ENCODE peak calls at places on chromosomes 7 and 10, in six cellular contexts. One of them, this sample, is unnamed.

GRCh38 chr7:50477640-50478039 is 27.5 kb upstream of the FIGNL1 start:
- DNase-seq in HepG2: peak; percentile 51
- DNase-seq in H1: no peak
- DNase-seq in GM12891: no peak
- DNase-seq in GM12878: no peak
- DNase-seq in K562: no peak
- DNase-seq in this sample: no peak

GRCh38 chr7:116173051-116174028 is 37.0 kb upstream of the TES start:
- DNase-seq in GM12891: no peak
- DNase-seq in H1: no peak
- DNase-seq in HepG2: peak; percentile 77
- DNase-seq in K562: peak; percentile 39
- DNase-seq in GM12878: no peak
- DNase-seq in this sample: no peak

GRCh38 chr7:73739387-73739767 is 775 bp upstream of the ABHD11 start:
- DNase-seq in GM12891: no peak
- DNase-seq in GM12878: no peak
- DNase-seq in K562: no peak
- DNase-seq in H1: no peak
- DNase-seq in HepG2: no peak
- DNase-seq in this sample: no peak

GRCh38 chr7:27212587-27213149 is 12.8 kb upstream of the HOXA13 start:
- DNase-seq in GM12891: no peak
- DNase-seq in GM12878: no peak
- DNase-seq in HepG2: no peak
- DNase-seq in H1: no peak
- DNase-seq in K562: no peak
- DNase-seq in this sample: no peak

GRCh38 chr7:18345641-18346234 is 149.8 kb upstream of the HDAC9 start:
- DNase-seq in GM12878: no peak
- DNase-seq in HepG2: peak; percentile 35
- DNase-seq in GM12891: no peak
- DNase-seq in K562: peak; percentile 19
- DNase-seq in H1: no peak
- DNase-seq in this sample: no peak

GRCh38 chr10:21273400-21273968 is 252.0 kb downstream of the SKIDA1 start:
- DNase-seq in K562: peak; percentile 20
- DNase-seq in GM12891: no peak
- DNase-seq in HepG2: no peak
- DNase-seq in GM12878: no peak
- DNase-seq in H1: no peak
- DNase-seq in this sample: no peak

GRCh38 chr7:5678295-5679046 is 103.0 kb downstream of the RNF216 start:
- DNase-seq in K562: no peak
- DNase-seq in HepG2: no peak
- DNase-seq in GM12878: no peak
- DNase-seq in H1: no peak
- DNase-seq in GM12891: no peak
- DNase-seq in this sample: no peak

GRCh38 chr7:47401571-47402570 is 180.0 kb downstream of the TNS3 start:
- DNase-seq in K562: no peak
- DNase-seq in H1: no peak
- DNase-seq in HepG2: no peak
- DNase-seq in GM12878: no peak
- DNase-seq in GM12891: no peak
- DNase-seq in this sample: no peak

GRCh38 chr10:33612551-33612950 is 278.1 kb upstream of the NRP1 start:
- DNase-seq in H1: no peak
- DNase-seq in GM12878: no peak
- DNase-seq in K562: no peak
- DNase-seq in HepG2: no peak
- DNase-seq in GM12891: no peak
- DNase-seq in this sample: no peak

GRCh38 chr7:875051-875450 is 1.3 kb upstream of the GET4 start:
- DNase-seq in HepG2: no peak
- DNase-seq in GM12891: no peak
- DNase-seq in K562: no peak
- DNase-seq in GM12878: no peak
- DNase-seq in H1: no peak
- DNase-seq in this sample: no peak

GRCh38 chr10:60883187-60883586 is 60.8 kb downstream of the RHOBTB1 start:
- DNase-seq in H1: no peak
- DNase-seq in K562: peak; percentile 41
- DNase-seq in GM12891: peak; percentile 3
- DNase-seq in HepG2: peak; percentile 43
- DNase-seq in GM12878: no peak
- DNase-seq in this sample: no peak

GRCh38 chr7:24445041-24445440 is 128.2 kb upstream of the PALS2 start:
- DNase-seq in HepG2: no peak
- DNase-seq in GM12878: no peak
- DNase-seq in GM12891: no peak
- DNase-seq in K562: no peak
- DNase-seq in H1: no peak
- DNase-seq in this sample: no peak

GRCh38 chr10:101829561-101830315 is 11.5 kb upstream of the OGA start:
- DNase-seq in GM12891: peak; percentile 92
- DNase-seq in GM12878: no peak
- DNase-seq in H1: no peak
- DNase-seq in K562: peak; percentile 87
- DNase-seq in HepG2: no peak
- DNase-seq in this sample: peak; percentile 96

GRCh38 chr7:30430300-30430699 is 48.3 kb downstream of the NOD1 start:
- DNase-seq in HepG2: no peak
- DNase-seq in H1: no peak
- DNase-seq in GM12891: no peak
- DNase-seq in K562: no peak
- DNase-seq in GM12878: no peak
- DNase-seq in this sample: no peak

GRCh38 chr10:13848530-13849425 is 262.0 kb downstream of the PRPF18 start:
- DNase-seq in K562: no peak
- DNase-seq in H1: no peak
- DNase-seq in HepG2: no peak
- DNase-seq in GM12891: no peak
- DNase-seq in GM12878: no peak
- DNase-seq in this sample: no peak

GRCh38 chr7:74365320-74366022 is 76.3 kb downstream of the CLIP2 start:
- DNase-seq in K562: peak; percentile 100
- DNase-seq in GM12891: no peak
- DNase-seq in GM12878: no peak
- DNase-seq in H1: no peak
- DNase-seq in HepG2: peak; percentile 90
- DNase-seq in this sample: no peak

DNA sequence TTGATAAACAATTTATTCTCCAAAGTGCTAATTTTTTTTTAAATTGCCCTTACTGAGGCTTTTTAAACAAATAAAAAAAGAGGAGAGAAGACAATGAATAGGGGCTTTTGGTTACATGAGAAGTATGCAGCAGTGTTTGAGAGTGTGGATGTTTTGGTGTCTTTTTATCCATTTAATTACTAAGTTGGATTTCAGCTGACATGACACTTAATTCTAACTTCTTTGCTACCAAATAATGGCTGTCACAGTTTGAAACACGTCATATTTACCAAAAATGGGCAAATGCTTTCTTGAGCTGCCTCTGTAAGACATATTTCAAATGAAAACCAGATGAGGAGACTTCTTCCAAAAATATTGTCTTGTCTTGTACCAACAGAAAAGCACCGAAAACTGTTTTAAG is 4.0 kb downstream of the ABCB4 start:
- DNase-seq in GM12878: no peak
- DNase-seq in K562: no peak
- DNase-seq in H1: no peak
- DNase-seq in HepG2: no peak
- DNase-seq in GM12891: no peak
- DNase-seq in this sample: no peak
- TF ChIP-seq POLR2A in GM12878: no peak
- TF ChIP-seq POLR2A in K562: no peak
- TF ChIP-seq POLR2A in H1: no peak
- TF ChIP-seq POLR2A in HepG2: no peak
- TF ChIP-seq POLR2A in GM12891: no peak
- TF ChIP-seq POLR2A in this sample: no peak

GRCh38 chr7:137952406-137952805 is 49.5 kb downstream of the CREB3L2 start:
- DNase-seq in HepG2: no peak
- DNase-seq in H1: no peak
- DNase-seq in GM12878: no peak
- DNase-seq in GM12891: no peak
- DNase-seq in K562: no peak
- DNase-seq in this sample: no peak

GRCh38 chr7:137954614-137955013 is 47.3 kb downstream of the CREB3L2 start:
- DNase-seq in GM12891: no peak
- DNase-seq in K562: no peak
- DNase-seq in HepG2: no peak
- DNase-seq in GM12878: no peak
- DNase-seq in H1: no peak
- DNase-seq in this sample: no peak

GRCh38 chr7:137953692-137954470 is 48.0 kb downstream of the CREB3L2 start:
- DNase-seq in GM12891: no peak
- DNase-seq in GM12878: no peak
- DNase-seq in K562: peak; percentile 53
- DNase-seq in H1: no peak
- DNase-seq in HepG2: no peak
- DNase-seq in this sample: no peak

GRCh38 chr7:137951700-137952099 is 50.2 kb downstream of the CREB3L2 start:
- DNase-seq in HepG2: no peak
- DNase-seq in GM12878: no peak
- DNase-seq in H1: no peak
- DNase-seq in GM12891: no peak
- DNase-seq in K562: no peak
- DNase-seq in this sample: no peak

GRCh38 chr7:137953043-137953691 is 48.7 kb downstream of the CREB3L2 start:
- DNase-seq in H1: no peak
- DNase-seq in HepG2: no peak
- DNase-seq in GM12878: no peak
- DNase-seq in GM12891: no peak
- DNase-seq in K562: no peak
- DNase-seq in this sample: no peak
- TF ChIP-seq TAF1 in H1: no peak
- TF ChIP-seq TAF1 in HepG2: no peak
- TF ChIP-seq TAF1 in GM12878: no peak
- TF ChIP-seq TAF1 in GM12891: no peak
- TF ChIP-seq TAF1 in K562: no peak
- TF ChIP-seq TAF1 in this sample: no peak

GRCh38 chr10:112914288-112914952 is 35.6 kb upstream of the TCF7L2 start:
- DNase-seq in HepG2: no peak
- DNase-seq in H1: no peak
- DNase-seq in K562: no peak
- DNase-seq in GM12878: no peak
- DNase-seq in GM12891: no peak
- DNase-seq in this sample: no peak

GRCh38 chr10:112913661-112914287 is 36.3 kb upstream of the TCF7L2 start:
- DNase-seq in HepG2: no peak
- DNase-seq in H1: no peak
- DNase-seq in K562: no peak
- DNase-seq in GM12878: no peak
- DNase-seq in GM12891: no peak
- DNase-seq in this sample: no peak

GRCh38 chr10:112917676-112918075 is 32.4 kb upstream of the TCF7L2 start:
- DNase-seq in H1: no peak
- DNase-seq in K562: no peak
- DNase-seq in GM12878: no peak
- DNase-seq in GM12891: no peak
- DNase-seq in HepG2: no peak
- DNase-seq in this sample: no peak

GRCh38 chr10:112913255-112913654 is 36.8 kb upstream of the TCF7L2 start:
- DNase-seq in K562: no peak
- DNase-seq in H1: no peak
- DNase-seq in GM12878: no peak
- DNase-seq in GM12891: no peak
- DNase-seq in HepG2: no peak
- DNase-seq in this sample: no peak

DNA sequence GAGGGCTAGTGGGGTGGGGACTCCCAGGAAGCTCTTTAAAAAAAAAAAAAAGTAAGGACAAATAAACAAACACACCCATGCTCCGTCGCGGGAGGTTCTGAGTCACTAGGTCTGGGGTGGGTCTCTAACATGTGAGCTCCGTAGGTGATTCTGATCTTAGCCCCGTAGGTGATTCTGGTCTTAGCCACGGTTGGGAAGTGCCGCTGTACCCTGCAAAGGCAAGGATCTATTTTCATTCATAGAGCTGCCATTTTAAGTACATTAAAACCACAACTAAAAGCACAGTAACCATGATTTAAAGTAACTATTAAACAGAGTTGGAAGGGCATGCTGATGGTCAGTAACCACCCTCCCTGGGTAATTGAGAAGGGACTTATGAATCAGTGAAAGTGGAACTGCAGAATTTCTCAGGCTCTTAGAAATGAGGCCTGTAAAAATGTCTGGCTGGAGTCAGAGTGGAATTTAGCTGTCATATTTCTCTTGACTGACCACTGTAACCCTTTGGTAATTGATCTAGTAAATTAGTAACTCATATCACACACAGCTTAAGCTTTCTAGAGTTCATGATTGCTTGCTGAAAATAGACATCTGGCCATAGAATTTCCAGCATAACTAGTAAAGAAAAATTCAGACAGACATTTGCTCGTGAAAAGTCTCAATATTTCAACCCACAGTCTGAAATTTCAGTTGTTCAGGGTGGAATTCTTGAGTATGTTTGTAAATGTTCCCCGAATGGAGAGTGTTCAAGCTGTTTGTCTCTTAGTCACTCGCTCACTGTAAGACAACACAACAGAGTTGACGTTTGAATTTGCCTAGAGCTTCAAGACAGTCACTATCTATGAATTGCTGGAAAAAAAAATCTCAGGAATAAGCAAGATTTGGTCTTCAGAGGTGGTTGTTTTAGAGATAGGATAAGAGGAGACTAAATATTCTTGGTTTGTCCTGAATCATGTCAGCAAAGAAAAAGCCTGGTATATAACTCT is 34.2 kb upstream of the TCF7L2 start:
- DNase-seq in H1: peak; percentile 25
- DNase-seq in GM12878: peak; percentile 7
- DNase-seq in K562: peak; percentile 14
- DNase-seq in HepG2: peak; percentile 58
- DNase-seq in GM12891: no peak
- DNase-seq in this sample: no peak
- TF ChIP-seq POLR2A in H1: no peak
- TF ChIP-seq POLR2A in GM12878: no peak
- TF ChIP-seq POLR2A in K562: no peak
- TF ChIP-seq POLR2A in HepG2: no peak
- TF ChIP-seq POLR2A in GM12891: no peak
- TF ChIP-seq POLR2A in this sample: no peak

DNA sequence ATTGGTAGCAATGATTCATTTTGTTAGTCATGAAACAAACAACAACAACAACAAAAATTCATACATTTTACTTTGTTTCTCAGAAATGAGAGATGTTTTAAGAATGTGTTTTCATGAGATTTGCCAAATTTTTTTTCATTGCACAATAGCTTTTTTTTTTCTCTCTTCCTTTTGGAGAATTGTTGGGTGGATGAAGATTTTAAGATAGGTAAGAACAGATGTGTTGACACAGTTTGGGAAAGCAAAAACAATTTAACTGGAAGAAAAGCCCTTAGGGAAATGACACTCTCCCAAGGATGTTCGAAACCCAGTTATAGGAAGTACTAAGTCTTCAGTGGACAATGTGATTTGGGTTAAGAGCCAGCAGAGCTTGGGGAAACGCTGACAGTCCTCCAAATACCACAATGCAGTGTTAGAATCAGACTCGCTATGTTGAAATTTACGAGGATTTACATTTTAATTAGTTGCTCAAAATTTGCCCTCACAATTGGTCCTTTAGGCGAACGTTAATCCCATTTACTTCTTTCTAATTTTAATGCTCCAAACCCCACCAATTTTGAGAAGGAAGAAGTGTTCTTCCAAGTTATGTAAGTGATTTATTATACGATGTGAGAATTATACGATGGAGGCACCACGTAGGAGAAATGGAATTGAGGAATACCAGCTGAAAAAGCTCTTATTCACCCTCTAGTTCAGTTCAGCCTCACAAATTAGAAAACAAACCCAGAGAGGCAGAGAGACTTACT is 61.2 kb downstream of the HHEX start:
- DNase-seq in GM12878: no peak
- DNase-seq in HepG2: no peak
- DNase-seq in H1: no peak
- DNase-seq in GM12891: no peak
- DNase-seq in K562: no peak
- DNase-seq in this sample: no peak
- TF ChIP-seq TAF1 in GM12878: no peak
- TF ChIP-seq TAF1 in HepG2: no peak
- TF ChIP-seq TAF1 in H1: no peak
- TF ChIP-seq TAF1 in GM12891: no peak
- TF ChIP-seq TAF1 in K562: no peak
- TF ChIP-seq TAF1 in this sample: no peak